ENCODE peak calls at places on chromosome 12, in ten cellular contexts. T is CD4-positive, alpha-beta memory T cell; Z is activated CD4-positive, CD25-positive, alpha-beta regulatory T cell treated with anti-CD3 and anti-CD28 coated beads, Interleukin-2, amount 50 U/mL, for 72 hours; E is mammary epithelial cell; P is Right ventricle myocardium superior; Y is NCI-H1105; X is ACHN; A is H4; S is globus pallidus; M is midbrain. K is an unnamed sample.

GRCh38 chr12:22598141-22598762 is 26.7 kb upstream of the ETNK1 start:
- DNase-seq in Y (no peak), A (no peak), M (no peak), P (no peak), Z (no peak), E (no peak), S (no peak), T (no peak), X (peak; percentile 45), K (no peak)

GRCh38 chr12:72574138-72574537 is 302.0 kb downstream of the TRHDE start:
- DNase-seq in S (no peak), T (no peak), Y (no peak), M (no peak), E (no peak), X (no peak), P (no peak), A (no peak), Z (no peak), K (peak; percentile 40)

GRCh38 chr12:79127268-79127895 is 262.8 kb downstream of the SYT1 start:
- DNase-seq in T (no peak), A (peak; percentile 76), M (no peak), Z (no peak), E (peak; percentile 95), S (no peak), Y (no peak), P (no peak), X (no peak), K (peak; percentile 7)

GRCh38 chr12:642633-643477 is 20.4 kb downstream of the NINJ2 start:
- DNase-seq in M (peak; percentile 77), A (no peak), S (peak; percentile 69), Y (no peak), Z (peak; percentile 82), X (peak; percentile 53), T (peak; percentile 83), P (peak; percentile 89), E (peak; percentile 29), K (no peak)

GRCh38 chr12:108691995-108692808 is 39.1 kb downstream of the CORO1C start:
- DNase-seq in S (peak; percentile 90), Z (no peak), X (peak; percentile 59), Y (peak; percentile 93), E (no peak), A (peak; percentile 26), M (peak; percentile 85), T (peak; percentile 28), P (peak; percentile 57), K (no peak)

GRCh38 chr12:108638141-108638823 is 4.6 kb upstream of the SELPLG start:
- DNase-seq in T (no peak), Z (no peak), Y (no peak), M (peak; percentile 82), S (peak; percentile 82), X (no peak), E (no peak), A (no peak), P (no peak), K (no peak)

GRCh38 chr12:32120419-32120818 is 13.8 kb downstream of the BICD1 start:
- DNase-seq in X (peak; percentile 31), Z (no peak), T (no peak), E (no peak), Y (no peak), M (no peak), P (no peak), S (no peak), A (no peak), K (no peak)

GRCh38 chr12:58496411-58496810 is 423.9 kb downstream of the LRIG3 start:
- DNase-seq in T (no peak), Z (no peak), P (no peak), A (no peak), E (no peak), M (no peak), X (no peak), S (no peak), Y (no peak), K (peak; percentile 76)

GRCh38 chr12:133057446-133057845 is 20.1 kb downstream of the ZNF84 start:
- DNase-seq in X (no peak), M (no peak), P (no peak), E (no peak), S (no peak), A (no peak), T (no peak), Z (no peak), Y (no peak), K (no peak)

GRCh38 chr12:52060498-52061177 is 9.1 kb upstream of the ATG101 start:
- DNase-seq in Y (no peak), X (no peak), E (no peak), Z (no peak), P (no peak), A (no peak), T (no peak), M (no peak), S (no peak), K (no peak)

GRCh38 chr12:122825773-122826724 is 9.2 kb upstream of the HIP1R start:
- DNase-seq in M (no peak), S (peak; percentile 50), X (peak; percentile 86), A (no peak), Y (no peak), P (no peak), T (peak; percentile 7), E (no peak), Z (no peak), K (peak; percentile 45)

GRCh38 chr12:76030378-76031080 is 1.0 kb downstream of the PHLDA1 start:
- DNase-seq in A (peak; percentile 54), M (no peak), X (peak; percentile 45), E (no peak), S (no peak), Y (peak; percentile 18), T (peak; percentile 67), Z (peak; percentile 78), P (peak; percentile 55), K (no peak)